ENCODE peak calls at places on chromosomes 1 and 21, in ten cellular contexts. P is keratinocyte, T is kidney epithelial cell, A is BE2C, X is PC-9, H is SK-N-SH, B is brain microvascular endothelial cell, U is mammary epithelial cell, K is BJ, L is upper lobe of right lung. F is an unnamed sample. For H3K27me3, the result is how much of the 10 kb centered on the place peaks cover.

GRCh38 chr1:4173731-4174130 is 273.7 kb upstream of the C1orf174 start:
- DNase-seq in K (no peak), X (no peak), A (no peak), B (no peak), P (no peak), U (no peak), H (peak), T (no peak), L (no peak), F (no peak)

GRCh38 chr21:36171327-36171726 is 14.7 kb downstream of the DOP1B start:
- DNase-seq in T (no peak), H (no peak), A (no peak), K (no peak), X (no peak), U (no peak), L (no peak), P (no peak), B (no peak), F (no peak)

GRCh38 chr1:88399690-88400089 is 284.4 kb upstream of the PKN2 start:
- DNase-seq in B (no peak), L (no peak), A (no peak), T (no peak), P (no peak), X (no peak), K (no peak), H (no peak), U (no peak), F (peak)

GRCh38 chr1:6245869-6246496 is 2.0 kb downstream of the HES3 start:
- DNase-seq in T (no peak), A (peak), U (peak), P (no peak), B (no peak), X (peak), L (no peak), H (peak), K (no peak), F (peak)

GRCh38 chr1:201229771-201230635 is 39.4 kb downstream of the IGFN1 start:
- DNase-seq in H (no peak), P (no peak), L (no peak), X (peak), T (no peak), U (peak), A (no peak), K (peak), B (peak), F (no peak)

GRCh38 chr1:5399771-5400170 is 592.5 kb downstream of the NPHP4 start:
- DNase-seq in P (no peak), A (no peak), H (no peak), B (no peak), X (no peak), U (no peak), L (no peak), T (no peak), K (no peak), F (no peak)

GRCh38 chr1:48214820-48215219 is 7.7 kb upstream of the SLC5A9 start:
- DNase-seq in K (no peak), H (no peak), P (no peak), A (no peak), L (no peak), T (no peak), X (no peak), B (no peak), U (no peak), F (no peak)

GRCh38 chr1:109803901-109804331 is 40.2 kb upstream of the EPS8L3 start:
- DNase-seq in L (no peak), H (no peak), U (no peak), K (no peak), B (no peak), A (no peak), P (no peak), X (no peak), T (no peak), F (no peak)

GRCh38 chr1:161864577-161864976 is 98.5 kb downstream of the ATF6 start:
- DNase-seq in P (no peak), U (no peak), L (no peak), B (peak), T (peak), H (no peak), X (no peak), A (no peak), K (no peak), F (no peak)

GRCh38 chr1:154358519-154358918 is 33.2 kb downstream of the ATP8B2 start:
- DNase-seq in B (no peak), K (no peak), H (no peak), P (no peak), A (no peak), U (no peak), L (no peak), T (no peak), X (no peak), F (no peak)

GRCh38 chr1:247966520-247967204 is 1.6 kb downstream of the OR2AK2 start:
- DNase-seq in P (no peak), U (no peak), B (no peak), H (no peak), X (no peak), T (no peak), A (no peak), K (no peak), L (no peak), F (peak)

GRCh38 chr1:42732126-42732680 is 7.8 kb downstream of the CLDN19 start:
- DNase-seq in K (no peak), T (no peak), A (no peak), B (no peak), P (no peak), U (no peak), L (no peak), H (peak), X (no peak), F (no peak)

GRCh38 chr1:16187748-16188401 is 24.6 kb downstream of the ARHGEF19 start:
- DNase-seq in A (peak), L (peak), X (peak), H (peak), K (no peak), B (peak), T (no peak), P (peak), U (peak), F (peak)

GRCh38 chr1:205313681-205314308 is 7.8 kb downstream of the NUAK2 start:
- DNase-seq in X (no peak), H (no peak), T (no peak), P (no peak), A (no peak), B (peak), U (no peak), L (peak), K (no peak), F (peak)

GRCh38 chr1:112509660-112510178 is 954 bp downstream of the WNT2B start:
- DNase-seq in T (no peak), B (no peak), X (no peak), P (no peak), K (no peak), L (no peak), U (no peak), A (no peak), H (no peak), F (no peak)
- H3K27me3 ChIP-seq in T (under half), B (under half), X (under half), P (under half), K (under half), L (under half), U (under half), A (under half), H (under half), F (under half)

DNA sequence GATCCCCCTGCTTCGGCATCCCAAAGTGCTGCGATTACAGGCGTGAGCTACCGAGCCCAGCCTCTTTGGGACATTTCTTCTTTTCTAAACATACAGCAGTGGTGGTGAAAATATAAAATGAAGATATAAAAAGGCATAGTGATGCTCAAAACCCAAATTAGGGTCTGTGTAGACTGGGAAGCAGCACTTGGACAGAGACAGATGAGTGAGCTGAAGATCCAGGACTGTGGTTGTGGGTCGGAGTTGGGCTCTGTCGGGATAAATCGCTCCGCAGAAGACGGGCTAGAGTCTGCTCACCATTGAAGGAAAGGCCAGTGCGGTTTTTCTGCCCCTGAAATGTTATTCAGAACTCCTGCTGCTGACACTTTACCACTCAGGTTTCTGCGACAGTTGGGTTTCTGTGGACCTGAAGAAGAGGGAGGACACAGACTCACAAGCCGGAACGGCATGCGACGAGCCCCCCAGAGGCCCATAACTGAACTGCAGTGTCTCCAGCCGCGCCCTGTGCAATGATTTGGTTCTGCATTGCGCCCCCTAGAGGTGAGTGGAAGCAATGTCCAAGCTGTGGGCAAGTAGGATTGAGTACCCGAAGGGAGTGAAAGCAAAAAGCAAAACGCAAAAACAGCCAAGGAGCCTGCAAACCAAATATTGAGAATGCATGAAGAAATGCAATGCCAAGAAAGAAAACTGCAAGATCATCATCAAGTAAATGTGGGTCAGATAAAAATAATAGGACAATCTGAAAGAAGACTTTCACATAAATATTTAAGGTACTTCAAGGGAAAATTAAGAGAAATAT is 66.6 kb downstream of the GABPA start:
- DNase-seq in U (peak), L (peak), H (peak), K (no peak), B (peak), A (peak), P (peak), T (peak), X (peak), F (peak)
- TF ChIP-seq CTCF in U (peak), L (peak), H (peak), K (peak), B (peak), A (peak), P (peak), T (peak), X (peak), F (peak)

GRCh38 chr1:227568593-227568992 is 5.2 kb downstream of the ZNF678 start:
- DNase-seq in X (no peak), T (no peak), K (no peak), L (no peak), B (no peak), A (no peak), U (no peak), H (no peak), P (no peak), F (no peak)
- H3K4me3 ChIP-seq in X (no peak), T (no peak), K (no peak), L (no peak), B (no peak), A (no peak), U (no peak), H (no peak), P (no peak), F (no peak)

DNA sequence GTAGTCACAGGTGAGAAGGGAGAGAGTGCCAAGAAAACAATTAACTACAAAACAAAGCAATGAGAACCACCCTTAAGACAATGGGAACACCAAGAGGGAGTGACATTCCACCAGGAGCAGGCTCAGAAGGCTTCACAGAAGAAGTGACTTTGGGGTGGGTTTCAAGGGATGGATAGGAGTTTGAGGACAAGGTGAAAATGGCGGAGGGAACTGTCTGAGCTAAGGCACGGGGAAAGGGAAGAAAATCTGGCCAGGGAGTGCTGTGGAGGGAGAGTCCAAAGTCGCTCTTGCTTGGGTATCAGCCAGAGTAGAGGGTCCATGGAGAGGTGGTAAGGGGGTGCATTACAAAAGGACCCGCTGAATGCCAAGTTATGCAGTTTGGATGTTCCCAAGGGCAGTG is 87.3 kb downstream of the CAMK2N1 start:
- DNase-seq in X (no peak), K (no peak), L (no peak), T (no peak), U (no peak), P (no peak), B (no peak), H (no peak), A (no peak), F (no peak)
- H3K27me3 ChIP-seq in X (under half), K (under half), L (under half), T (under half), U (under half), P (under half), B (under half), H (under half), A (under half), F (under half)

DNA sequence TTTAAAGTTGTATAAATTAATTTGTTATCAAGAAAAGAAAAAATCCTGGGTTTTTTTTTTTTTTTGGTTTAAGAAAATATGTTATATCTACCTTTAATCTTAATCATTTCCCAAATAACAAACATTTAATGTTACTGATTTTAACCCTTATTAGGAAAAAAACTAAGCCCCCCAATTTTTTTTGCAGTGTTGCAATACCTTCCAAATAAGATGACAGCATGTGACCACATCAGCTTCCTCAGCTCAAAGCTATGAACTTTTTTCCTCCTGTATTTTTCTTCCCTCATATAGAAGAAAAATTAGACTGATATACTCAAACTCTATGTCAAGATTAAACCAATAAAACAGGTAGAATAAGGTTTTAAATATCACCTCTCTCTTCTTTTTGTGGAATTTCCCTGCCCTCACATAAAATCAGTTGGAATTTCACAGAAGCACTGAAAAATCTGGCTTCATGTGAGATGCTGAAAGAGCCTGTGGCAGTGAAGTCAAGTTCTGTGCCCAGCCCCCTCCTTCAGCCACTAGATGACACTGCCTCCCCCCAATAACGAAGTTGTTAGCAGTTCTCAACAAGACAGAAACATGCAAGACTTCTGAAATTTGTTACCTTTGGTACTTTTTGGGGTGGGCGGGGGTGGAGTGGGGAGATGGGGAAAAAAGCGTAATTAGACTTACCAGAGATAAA is 9.6 kb upstream of the SMYD2 start:
- DNase-seq in X (no peak), B (no peak), T (no peak), L (no peak), K (no peak), A (no peak), H (peak), P (no peak), U (no peak), F (no peak)
- TF ChIP-seq CTCF in X (no peak), B (no peak), T (no peak), L (no peak), K (no peak), A (peak), H (no peak), P (no peak), U (no peak), F (no peak)

GRCh38 chr1:36481771-36482723 is 666 bp downstream of the CSF3R start:
- DNase-seq in B (no peak), U (no peak), L (no peak), X (no peak), A (no peak), T (no peak), H (peak), K (no peak), P (no peak), F (no peak)

GRCh38 chr1:36484099-36484498 is 1.4 kb upstream of the CSF3R start:
- DNase-seq in A (no peak), B (no peak), T (no peak), U (no peak), X (no peak), P (no peak), L (no peak), K (no peak), H (no peak), F (no peak)

GRCh38 chr1:36481091-36481490 is 1.6 kb downstream of the CSF3R start:
- DNase-seq in K (no peak), T (no peak), P (no peak), A (no peak), U (no peak), L (peak), X (no peak), B (no peak), H (no peak), F (no peak)

GRCh38 chr1:36480161-36480560 is 2.6 kb downstream of the CSF3R start:
- DNase-seq in H (no peak), P (no peak), T (no peak), A (no peak), K (no peak), L (peak), X (no peak), B (no peak), U (no peak), F (no peak)

DNA sequence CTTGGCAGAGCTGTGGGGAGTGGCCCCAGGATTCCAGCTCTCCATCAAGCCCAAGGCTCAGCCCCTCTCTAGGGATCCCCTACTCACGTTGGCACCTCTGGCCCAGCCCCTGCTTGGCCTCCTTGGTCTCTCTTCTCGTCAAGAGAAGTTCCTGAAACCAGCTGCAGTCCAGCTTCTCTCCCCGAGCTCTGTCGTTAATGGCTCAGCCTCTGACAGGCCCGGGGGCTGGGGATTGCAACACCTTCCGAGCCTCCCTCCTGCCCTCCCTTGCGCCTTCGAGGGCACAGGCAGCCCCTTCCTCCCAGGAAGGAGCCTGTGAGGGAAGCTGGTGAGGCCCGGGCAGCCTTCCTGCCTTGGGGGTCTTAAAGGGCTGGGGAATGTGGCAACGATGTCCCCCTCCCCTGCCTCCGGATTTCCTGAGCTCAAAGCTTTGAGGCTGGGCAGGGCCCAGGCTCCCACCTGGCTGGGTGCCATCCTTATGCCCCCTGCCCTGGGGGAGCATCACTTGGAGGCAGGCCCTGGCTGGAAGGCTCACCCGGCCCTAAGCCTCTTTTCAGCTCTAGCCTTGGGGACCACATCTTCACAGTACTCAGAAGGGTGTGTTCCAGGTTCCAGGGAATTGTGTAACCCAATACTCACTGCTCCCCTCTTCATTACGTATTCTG is at the start of gene CSF3R:
- DNase-seq in T (no peak), A (no peak), U (no peak), K (no peak), L (peak), H (no peak), B (no peak), X (no peak), P (no peak), F (no peak)
- H3K4me3 ChIP-seq in T (no peak), A (no peak), U (no peak), K (no peak), L (peak), H (no peak), B (no peak), X (no peak), P (no peak), F (no peak)

GRCh38 chr1:30810416-30811105 is 53.0 kb upstream of the LAPTM5 start:
- DNase-seq in H (no peak), T (no peak), U (no peak), A (no peak), K (no peak), B (no peak), L (no peak), X (no peak), P (no peak), F (no peak)
- H3K27me3 ChIP-seq in H (under half), T (under half), U (under half), A (under half), K (under half), B (under half), L (under half), X (under half), P (half or more), F (under half)